ENCODE peak calls at places on chromosome 3, in ten cellular contexts. One of them, this sample, is unnamed.

GRCh38 chr3:74630602-74631001 is 16.1 kb upstream of the CNTN3 start:
- DNase-seq in NCI-H774: no peak
- DNase-seq in AG04450: no peak
- DNase-seq in NCI-H460: no peak
- DNase-seq in AG10803: peak
- DNase-seq in T47D: peak
- DNase-seq in activated T-cell treated with anti-CD3 and anti-CD28 coated beads, Interleukin-2, amount 50 U/mL, for 48 hours: no peak
- DNase-seq in GM23248: peak
- DNase-seq in dermis microvascular lymphatic vessel endothelial cell: no peak
- DNase-seq in NCI-H510A treated with DMSO at 0.1 percent for 48 hours: no peak
- DNase-seq in this sample: no peak

GRCh38 chr3:171393032-171393744 is 67.0 kb downstream of the TNIK start:
- DNase-seq in NCI-H774: peak
- DNase-seq in AG04450: peak
- DNase-seq in NCI-H460: no peak
- DNase-seq in AG10803: no peak
- DNase-seq in T47D: no peak
- DNase-seq in activated T-cell treated with anti-CD3 and anti-CD28 coated beads, Interleukin-2, amount 50 U/mL, for 48 hours: no peak
- DNase-seq in GM23248: no peak
- DNase-seq in dermis microvascular lymphatic vessel endothelial cell: no peak
- DNase-seq in NCI-H510A treated with DMSO at 0.1 percent for 48 hours: no peak
- DNase-seq in this sample: peak

GRCh38 chr3:127068111-127068810 is 85.3 kb downstream of the PLXNA1 start:
- DNase-seq in NCI-H774: no peak
- DNase-seq in AG04450: no peak
- DNase-seq in NCI-H460: no peak
- DNase-seq in AG10803: no peak
- DNase-seq in T47D: no peak
- DNase-seq in activated T-cell treated with anti-CD3 and anti-CD28 coated beads, Interleukin-2, amount 50 U/mL, for 48 hours: no peak
- DNase-seq in GM23248: no peak
- DNase-seq in dermis microvascular lymphatic vessel endothelial cell: no peak
- DNase-seq in NCI-H510A treated with DMSO at 0.1 percent for 48 hours: no peak
- DNase-seq in this sample: no peak

GRCh38 chr3:4060064-4060463 is 243.1 kb upstream of the SETMAR start:
- DNase-seq in NCI-H774: no peak
- DNase-seq in AG04450: no peak
- DNase-seq in NCI-H460: no peak
- DNase-seq in AG10803: peak
- DNase-seq in T47D: peak
- DNase-seq in activated T-cell treated with anti-CD3 and anti-CD28 coated beads, Interleukin-2, amount 50 U/mL, for 48 hours: no peak
- DNase-seq in GM23248: no peak
- DNase-seq in dermis microvascular lymphatic vessel endothelial cell: no peak
- DNase-seq in NCI-H510A treated with DMSO at 0.1 percent for 48 hours: no peak
- DNase-seq in this sample: no peak

GRCh38 chr3:143134446-143134845 is 14.9 kb downstream of the CHST2 start:
- DNase-seq in NCI-H774: peak
- DNase-seq in AG04450: no peak
- DNase-seq in NCI-H460: no peak
- DNase-seq in AG10803: no peak
- DNase-seq in T47D: no peak
- DNase-seq in activated T-cell treated with anti-CD3 and anti-CD28 coated beads, Interleukin-2, amount 50 U/mL, for 48 hours: no peak
- DNase-seq in GM23248: peak
- DNase-seq in dermis microvascular lymphatic vessel endothelial cell: no peak
- DNase-seq in NCI-H510A treated with DMSO at 0.1 percent for 48 hours: peak
- DNase-seq in this sample: no peak

GRCh38 chr3:155185623-155186022 is 105.5 kb downstream of the MME start:
- DNase-seq in NCI-H774: no peak
- DNase-seq in AG04450: peak
- DNase-seq in NCI-H460: no peak
- DNase-seq in AG10803: peak
- DNase-seq in T47D: no peak
- DNase-seq in activated T-cell treated with anti-CD3 and anti-CD28 coated beads, Interleukin-2, amount 50 U/mL, for 48 hours: no peak
- DNase-seq in GM23248: peak
- DNase-seq in dermis microvascular lymphatic vessel endothelial cell: no peak
- DNase-seq in NCI-H510A treated with DMSO at 0.1 percent for 48 hours: no peak
- DNase-seq in this sample: peak

GRCh38 chr3:181637056-181637798 is 74.5 kb upstream of the SOX2 start:
- DNase-seq in NCI-H774: no peak
- DNase-seq in AG04450: no peak
- DNase-seq in NCI-H460: no peak
- DNase-seq in AG10803: no peak
- DNase-seq in T47D: no peak
- DNase-seq in activated T-cell treated with anti-CD3 and anti-CD28 coated beads, Interleukin-2, amount 50 U/mL, for 48 hours: no peak
- DNase-seq in GM23248: no peak
- DNase-seq in dermis microvascular lymphatic vessel endothelial cell: no peak
- DNase-seq in NCI-H510A treated with DMSO at 0.1 percent for 48 hours: no peak
- DNase-seq in this sample: no peak

GRCh38 chr3:194158942-194159439 is 23.0 kb downstream of the HES1 start:
- DNase-seq in NCI-H774: no peak
- DNase-seq in AG04450: no peak
- DNase-seq in NCI-H460: no peak
- DNase-seq in AG10803: no peak
- DNase-seq in T47D: peak
- DNase-seq in activated T-cell treated with anti-CD3 and anti-CD28 coated beads, Interleukin-2, amount 50 U/mL, for 48 hours: no peak
- DNase-seq in GM23248: no peak
- DNase-seq in dermis microvascular lymphatic vessel endothelial cell: no peak
- DNase-seq in NCI-H510A treated with DMSO at 0.1 percent for 48 hours: no peak
- DNase-seq in this sample: no peak

GRCh38 chr3:22835041-22835440 is 368.1 kb upstream of the UBE2E2 start:
- DNase-seq in NCI-H774: no peak
- DNase-seq in AG04450: no peak
- DNase-seq in NCI-H460: no peak
- DNase-seq in AG10803: peak
- DNase-seq in T47D: no peak
- DNase-seq in activated T-cell treated with anti-CD3 and anti-CD28 coated beads, Interleukin-2, amount 50 U/mL, for 48 hours: no peak
- DNase-seq in GM23248: peak
- DNase-seq in dermis microvascular lymphatic vessel endothelial cell: no peak
- DNase-seq in NCI-H510A treated with DMSO at 0.1 percent for 48 hours: no peak
- DNase-seq in this sample: no peak

GRCh38 chr3:148955544-148956346 is 35.6 kb upstream of the GYG1 start:
- DNase-seq in NCI-H774: peak
- DNase-seq in AG04450: peak
- DNase-seq in NCI-H460: peak
- DNase-seq in AG10803: peak
- DNase-seq in T47D: peak
- DNase-seq in activated T-cell treated with anti-CD3 and anti-CD28 coated beads, Interleukin-2, amount 50 U/mL, for 48 hours: no peak
- DNase-seq in GM23248: peak
- DNase-seq in dermis microvascular lymphatic vessel endothelial cell: peak
- DNase-seq in NCI-H510A treated with DMSO at 0.1 percent for 48 hours: peak
- DNase-seq in this sample: peak

GRCh38 chr3:94522488-94522887 is 459.6 kb downstream of the NSUN3 start:
- DNase-seq in NCI-H774: no peak
- DNase-seq in AG04450: no peak
- DNase-seq in NCI-H460: no peak
- DNase-seq in AG10803: no peak
- DNase-seq in T47D: peak
- DNase-seq in activated T-cell treated with anti-CD3 and anti-CD28 coated beads, Interleukin-2, amount 50 U/mL, for 48 hours: no peak
- DNase-seq in GM23248: no peak
- DNase-seq in dermis microvascular lymphatic vessel endothelial cell: peak
- DNase-seq in NCI-H510A treated with DMSO at 0.1 percent for 48 hours: no peak
- DNase-seq in this sample: no peak

GRCh38 chr3:105349988-105350387 is 16.7 kb upstream of the ALCAM start:
- DNase-seq in NCI-H774: no peak
- DNase-seq in AG04450: no peak
- DNase-seq in NCI-H460: no peak
- DNase-seq in AG10803: no peak
- DNase-seq in T47D: no peak
- DNase-seq in activated T-cell treated with anti-CD3 and anti-CD28 coated beads, Interleukin-2, amount 50 U/mL, for 48 hours: no peak
- DNase-seq in GM23248: peak
- DNase-seq in dermis microvascular lymphatic vessel endothelial cell: no peak
- DNase-seq in NCI-H510A treated with DMSO at 0.1 percent for 48 hours: no peak
- DNase-seq in this sample: no peak

GRCh38 chr3:11618897-11619296 is 24.8 kb downstream of the VGLL4 start:
- DNase-seq in NCI-H774: no peak
- DNase-seq in AG04450: no peak
- DNase-seq in NCI-H460: no peak
- DNase-seq in AG10803: no peak
- DNase-seq in T47D: no peak
- DNase-seq in activated T-cell treated with anti-CD3 and anti-CD28 coated beads, Interleukin-2, amount 50 U/mL, for 48 hours: no peak
- DNase-seq in GM23248: no peak
- DNase-seq in dermis microvascular lymphatic vessel endothelial cell: no peak
- DNase-seq in NCI-H510A treated with DMSO at 0.1 percent for 48 hours: peak
- DNase-seq in this sample: no peak

GRCh38 chr3:100603449-100603848 is 6.0 kb upstream of the ADGRG7 start:
- DNase-seq in NCI-H774: no peak
- DNase-seq in AG04450: no peak
- DNase-seq in NCI-H460: peak
- DNase-seq in AG10803: peak
- DNase-seq in T47D: peak
- DNase-seq in activated T-cell treated with anti-CD3 and anti-CD28 coated beads, Interleukin-2, amount 50 U/mL, for 48 hours: no peak
- DNase-seq in GM23248: peak
- DNase-seq in dermis microvascular lymphatic vessel endothelial cell: no peak
- DNase-seq in NCI-H510A treated with DMSO at 0.1 percent for 48 hours: peak
- DNase-seq in this sample: no peak

GRCh38 chr3:126782554-126782953 is 78.5 kb downstream of the CHCHD6 start:
- DNase-seq in NCI-H774: no peak
- DNase-seq in AG04450: peak
- DNase-seq in NCI-H460: peak
- DNase-seq in AG10803: peak
- DNase-seq in T47D: peak
- DNase-seq in activated T-cell treated with anti-CD3 and anti-CD28 coated beads, Interleukin-2, amount 50 U/mL, for 48 hours: no peak
- DNase-seq in GM23248: peak
- DNase-seq in dermis microvascular lymphatic vessel endothelial cell: no peak
- DNase-seq in NCI-H510A treated with DMSO at 0.1 percent for 48 hours: no peak
- DNase-seq in this sample: peak

GRCh38 chr3:69787436-69788168 is 48.3 kb downstream of the MITF start:
- DNase-seq in NCI-H774: no peak
- DNase-seq in AG04450: peak
- DNase-seq in NCI-H460: no peak
- DNase-seq in AG10803: peak
- DNase-seq in T47D: no peak
- DNase-seq in activated T-cell treated with anti-CD3 and anti-CD28 coated beads, Interleukin-2, amount 50 U/mL, for 48 hours: no peak
- DNase-seq in GM23248: peak
- DNase-seq in dermis microvascular lymphatic vessel endothelial cell: peak
- DNase-seq in NCI-H510A treated with DMSO at 0.1 percent for 48 hours: peak
- DNase-seq in this sample: peak

GRCh38 chr3:159189994-159190669 is 388.3 kb downstream of the MFSD1 start:
- DNase-seq in NCI-H774: no peak
- DNase-seq in AG04450: no peak
- DNase-seq in NCI-H460: no peak
- DNase-seq in AG10803: peak
- DNase-seq in T47D: no peak
- DNase-seq in activated T-cell treated with anti-CD3 and anti-CD28 coated beads, Interleukin-2, amount 50 U/mL, for 48 hours: no peak
- DNase-seq in GM23248: peak
- DNase-seq in dermis microvascular lymphatic vessel endothelial cell: no peak
- DNase-seq in NCI-H510A treated with DMSO at 0.1 percent for 48 hours: no peak
- DNase-seq in this sample: peak

GRCh38 chr3:44969170-44969569 is 6.8 kb downstream of the ZDHHC3 start:
- DNase-seq in NCI-H774: no peak
- DNase-seq in AG04450: no peak
- DNase-seq in NCI-H460: no peak
- DNase-seq in AG10803: no peak
- DNase-seq in T47D: no peak
- DNase-seq in activated T-cell treated with anti-CD3 and anti-CD28 coated beads, Interleukin-2, amount 50 U/mL, for 48 hours: no peak
- DNase-seq in GM23248: no peak
- DNase-seq in dermis microvascular lymphatic vessel endothelial cell: no peak
- DNase-seq in NCI-H510A treated with DMSO at 0.1 percent for 48 hours: no peak
- DNase-seq in this sample: no peak

GRCh38 chr3:159884661-159885402 is 103.8 kb upstream of the IL12A start:
- DNase-seq in NCI-H774: peak
- DNase-seq in AG04450: no peak
- DNase-seq in NCI-H460: peak
- DNase-seq in AG10803: peak
- DNase-seq in T47D: peak
- DNase-seq in activated T-cell treated with anti-CD3 and anti-CD28 coated beads, Interleukin-2, amount 50 U/mL, for 48 hours: no peak
- DNase-seq in GM23248: peak
- DNase-seq in dermis microvascular lymphatic vessel endothelial cell: peak
- DNase-seq in NCI-H510A treated with DMSO at 0.1 percent for 48 hours: no peak
- DNase-seq in this sample: no peak

GRCh38 chr3:169945313-169945712 is 21.3 kb upstream of the SEC62 start:
- DNase-seq in NCI-H774: no peak
- DNase-seq in AG04450: no peak
- DNase-seq in NCI-H460: no peak
- DNase-seq in AG10803: no peak
- DNase-seq in T47D: no peak
- DNase-seq in activated T-cell treated with anti-CD3 and anti-CD28 coated beads, Interleukin-2, amount 50 U/mL, for 48 hours: peak
- DNase-seq in GM23248: peak
- DNase-seq in dermis microvascular lymphatic vessel endothelial cell: no peak
- DNase-seq in NCI-H510A treated with DMSO at 0.1 percent for 48 hours: no peak
- DNase-seq in this sample: no peak

This sample was measured in skeletal muscle cell.